ENCODE peak calls at places on chromosomes 13 and 19, in ten cellular contexts. One of them, this sample, is unnamed.

GRCh38 chr13:30364876-30365275 is 57.4 kb upstream of the UBE2L5 start:
- DNase-seq in Caco-2: no peak
- DNase-seq in foreskin fibroblast: peak
- DNase-seq in CD4-positive, alpha-beta T cell: no peak
- DNase-seq in neural crest cell: no peak
- DNase-seq in psoas muscle: no peak
- DNase-seq in progenitor cell of endocrine pancreas: no peak
- DNase-seq in lower lobe of right lung: no peak
- DNase-seq in endothelial cell: peak
- DNase-seq in mammary epithelial cell: no peak
- DNase-seq in this sample: no peak

GRCh38 chr13:72726721-72727416 is 560 bp downstream of the MZT1 start:
- DNase-seq in psoas muscle: peak
- DNase-seq in CD4-positive, alpha-beta T cell: no peak
- DNase-seq in foreskin fibroblast: peak
- DNase-seq in mammary epithelial cell: peak
- DNase-seq in progenitor cell of endocrine pancreas: peak
- DNase-seq in neural crest cell: no peak
- DNase-seq in endothelial cell: peak
- DNase-seq in lower lobe of right lung: peak
- DNase-seq in Caco-2: peak
- DNase-seq in this sample: peak

GRCh38 chr13:59318320-59318930 is 845.3 kb downstream of the DIAPH3 start:
- DNase-seq in neural crest cell: peak
- DNase-seq in psoas muscle: peak
- DNase-seq in foreskin fibroblast: peak
- DNase-seq in mammary epithelial cell: peak
- DNase-seq in CD4-positive, alpha-beta T cell: peak
- DNase-seq in endothelial cell: peak
- DNase-seq in lower lobe of right lung: no peak
- DNase-seq in progenitor cell of endocrine pancreas: peak
- DNase-seq in Caco-2: peak
- DNase-seq in this sample: peak

GRCh38 chr13:26964278-26965057 is 203.9 kb upstream of the GPR12 start:
- DNase-seq in mammary epithelial cell: no peak
- DNase-seq in neural crest cell: no peak
- DNase-seq in Caco-2: no peak
- DNase-seq in progenitor cell of endocrine pancreas: no peak
- DNase-seq in lower lobe of right lung: no peak
- DNase-seq in CD4-positive, alpha-beta T cell: no peak
- DNase-seq in psoas muscle: no peak
- DNase-seq in endothelial cell: no peak
- DNase-seq in foreskin fibroblast: no peak
- DNase-seq in this sample: peak

GRCh38 chr13:61463027-61463426 is 47.4 kb upstream of the PCDH20 start:
- DNase-seq in neural crest cell: no peak
- DNase-seq in endothelial cell: no peak
- DNase-seq in progenitor cell of endocrine pancreas: no peak
- DNase-seq in foreskin fibroblast: no peak
- DNase-seq in Caco-2: no peak
- DNase-seq in CD4-positive, alpha-beta T cell: no peak
- DNase-seq in mammary epithelial cell: no peak
- DNase-seq in psoas muscle: no peak
- DNase-seq in lower lobe of right lung: no peak
- DNase-seq in this sample: no peak

GRCh38 chr13:46486270-46486669 is 66.7 kb upstream of the LRCH1 start:
- DNase-seq in lower lobe of right lung: no peak
- DNase-seq in endothelial cell: no peak
- DNase-seq in foreskin fibroblast: no peak
- DNase-seq in Caco-2: no peak
- DNase-seq in neural crest cell: no peak
- DNase-seq in CD4-positive, alpha-beta T cell: no peak
- DNase-seq in psoas muscle: no peak
- DNase-seq in mammary epithelial cell: no peak
- DNase-seq in progenitor cell of endocrine pancreas: no peak
- DNase-seq in this sample: no peak

GRCh38 chr19:8922591-8922990 is 87.6 kb downstream of the MUC16 start:
- DNase-seq in mammary epithelial cell: no peak
- DNase-seq in lower lobe of right lung: no peak
- DNase-seq in foreskin fibroblast: no peak
- DNase-seq in CD4-positive, alpha-beta T cell: no peak
- DNase-seq in progenitor cell of endocrine pancreas: no peak
- DNase-seq in endothelial cell: no peak
- DNase-seq in psoas muscle: no peak
- DNase-seq in neural crest cell: no peak
- DNase-seq in Caco-2: no peak
- DNase-seq in this sample: no peak

GRCh38 chr19:48964205-48965032 is 690 bp upstream of the FTL start:
- DNase-seq in foreskin fibroblast: peak
- DNase-seq in progenitor cell of endocrine pancreas: no peak
- DNase-seq in mammary epithelial cell: no peak
- DNase-seq in psoas muscle: no peak
- DNase-seq in CD4-positive, alpha-beta T cell: no peak
- DNase-seq in endothelial cell: no peak
- DNase-seq in lower lobe of right lung: peak
- DNase-seq in Caco-2: peak
- DNase-seq in neural crest cell: peak
- DNase-seq in this sample: peak

GRCh38 chr13:39462906-39463305 is 140.1 kb downstream of the LHFPL6 start:
- DNase-seq in neural crest cell: no peak
- DNase-seq in foreskin fibroblast: no peak
- DNase-seq in CD4-positive, alpha-beta T cell: no peak
- DNase-seq in Caco-2: no peak
- DNase-seq in lower lobe of right lung: no peak
- DNase-seq in progenitor cell of endocrine pancreas: no peak
- DNase-seq in psoas muscle: no peak
- DNase-seq in endothelial cell: no peak
- DNase-seq in mammary epithelial cell: no peak
- DNase-seq in this sample: no peak
- TF ChIP-seq CTCF in neural crest cell: no peak
- TF ChIP-seq CTCF in foreskin fibroblast: no peak
- TF ChIP-seq CTCF in CD4-positive, alpha-beta T cell: no peak
- TF ChIP-seq CTCF in Caco-2: no peak
- TF ChIP-seq CTCF in lower lobe of right lung: no peak
- TF ChIP-seq CTCF in progenitor cell of endocrine pancreas: no peak
- TF ChIP-seq CTCF in psoas muscle: no peak
- TF ChIP-seq CTCF in endothelial cell: no peak
- TF ChIP-seq CTCF in mammary epithelial cell: no peak
- TF ChIP-seq CTCF in this sample: no peak

GRCh38 chr13:78759704-78760103 is 100.7 kb upstream of the OBI1 start:
- DNase-seq in mammary epithelial cell: no peak
- DNase-seq in psoas muscle: no peak
- DNase-seq in CD4-positive, alpha-beta T cell: no peak
- DNase-seq in lower lobe of right lung: no peak
- DNase-seq in endothelial cell: no peak
- DNase-seq in neural crest cell: no peak
- DNase-seq in progenitor cell of endocrine pancreas: no peak
- DNase-seq in foreskin fibroblast: no peak
- DNase-seq in Caco-2: no peak
- DNase-seq in this sample: no peak
- TF ChIP-seq CTCF in mammary epithelial cell: no peak
- TF ChIP-seq CTCF in psoas muscle: no peak
- TF ChIP-seq CTCF in CD4-positive, alpha-beta T cell: no peak
- TF ChIP-seq CTCF in lower lobe of right lung: no peak
- TF ChIP-seq CTCF in endothelial cell: no peak
- TF ChIP-seq CTCF in neural crest cell: no peak
- TF ChIP-seq CTCF in progenitor cell of endocrine pancreas: no peak
- TF ChIP-seq CTCF in foreskin fibroblast: no peak
- TF ChIP-seq CTCF in Caco-2: no peak
- TF ChIP-seq CTCF in this sample: no peak

DNA sequence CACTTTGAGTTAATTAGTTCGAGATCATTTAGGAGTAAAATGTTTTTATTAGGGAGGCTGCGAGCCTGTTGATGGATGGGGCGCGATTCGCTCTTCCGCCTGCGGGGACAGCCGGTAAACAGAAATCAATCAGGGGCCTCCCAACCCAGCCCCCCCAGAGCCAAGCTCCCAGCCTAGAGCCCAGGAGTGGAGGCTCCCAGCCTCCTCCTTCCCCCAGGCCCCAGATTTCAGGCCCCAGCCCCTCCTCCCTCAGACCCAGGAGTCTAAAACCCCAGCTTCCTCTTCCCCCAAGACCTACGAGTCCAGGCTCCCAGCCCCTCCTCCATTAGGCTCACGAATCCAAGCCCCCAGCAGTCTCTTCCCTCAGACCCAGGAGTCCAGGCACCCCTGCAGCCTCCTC is 9.7 kb upstream of the ERFL start:
- DNase-seq in mammary epithelial cell: no peak
- DNase-seq in neural crest cell: no peak
- DNase-seq in CD4-positive, alpha-beta T cell: no peak
- DNase-seq in foreskin fibroblast: no peak
- DNase-seq in endothelial cell: no peak
- DNase-seq in psoas muscle: no peak
- DNase-seq in progenitor cell of endocrine pancreas: no peak
- DNase-seq in Caco-2: no peak
- DNase-seq in lower lobe of right lung: no peak
- DNase-seq in this sample: no peak
- TF ChIP-seq CTCF in mammary epithelial cell: no peak
- TF ChIP-seq CTCF in neural crest cell: no peak
- TF ChIP-seq CTCF in CD4-positive, alpha-beta T cell: no peak
- TF ChIP-seq CTCF in foreskin fibroblast: no peak
- TF ChIP-seq CTCF in endothelial cell: peak
- TF ChIP-seq CTCF in psoas muscle: no peak
- TF ChIP-seq CTCF in progenitor cell of endocrine pancreas: no peak
- TF ChIP-seq CTCF in Caco-2: peak
- TF ChIP-seq CTCF in lower lobe of right lung: no peak
- TF ChIP-seq CTCF in this sample: no peak

DNA sequence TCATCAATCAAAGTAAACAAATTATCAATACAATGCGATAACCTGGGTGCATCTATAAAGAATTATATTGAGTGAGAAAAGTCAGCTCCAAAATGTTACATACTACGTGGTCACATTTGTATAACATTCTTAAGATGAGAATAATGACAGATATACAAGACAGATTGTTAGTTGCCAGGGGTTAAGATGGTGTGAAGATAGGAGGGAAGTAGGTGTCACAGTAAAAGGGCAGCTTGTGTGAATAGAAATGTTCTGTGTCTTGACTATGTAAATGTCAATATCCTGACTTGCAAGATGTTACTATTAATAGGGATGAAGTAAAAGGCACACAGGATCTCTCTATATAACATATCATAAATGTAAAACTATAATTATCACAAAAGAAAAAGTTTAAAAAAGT is 611.2 kb upstream of the SPRY2 start:
- DNase-seq in lower lobe of right lung: no peak
- DNase-seq in Caco-2: no peak
- DNase-seq in neural crest cell: no peak
- DNase-seq in mammary epithelial cell: no peak
- DNase-seq in endothelial cell: no peak
- DNase-seq in CD4-positive, alpha-beta T cell: no peak
- DNase-seq in psoas muscle: no peak
- DNase-seq in progenitor cell of endocrine pancreas: no peak
- DNase-seq in foreskin fibroblast: no peak
- DNase-seq in this sample: no peak
- TF ChIP-seq CTCF in lower lobe of right lung: no peak
- TF ChIP-seq CTCF in Caco-2: no peak
- TF ChIP-seq CTCF in neural crest cell: no peak
- TF ChIP-seq CTCF in mammary epithelial cell: no peak
- TF ChIP-seq CTCF in endothelial cell: no peak
- TF ChIP-seq CTCF in CD4-positive, alpha-beta T cell: no peak
- TF ChIP-seq CTCF in psoas muscle: no peak
- TF ChIP-seq CTCF in progenitor cell of endocrine pancreas: no peak
- TF ChIP-seq CTCF in foreskin fibroblast: no peak
- TF ChIP-seq CTCF in this sample: no peak

GRCh38 chr13:98879127-98879520 is 98.7 kb downstream of the DOCK9 start:
- DNase-seq in psoas muscle: no peak
- DNase-seq in endothelial cell: no peak
- DNase-seq in mammary epithelial cell: no peak
- DNase-seq in CD4-positive, alpha-beta T cell: no peak
- DNase-seq in progenitor cell of endocrine pancreas: no peak
- DNase-seq in lower lobe of right lung: no peak
- DNase-seq in Caco-2: no peak
- DNase-seq in foreskin fibroblast: no peak
- DNase-seq in neural crest cell: no peak
- DNase-seq in this sample: no peak
- TF ChIP-seq CTCF in psoas muscle: no peak
- TF ChIP-seq CTCF in endothelial cell: no peak
- TF ChIP-seq CTCF in mammary epithelial cell: no peak
- TF ChIP-seq CTCF in CD4-positive, alpha-beta T cell: no peak
- TF ChIP-seq CTCF in progenitor cell of endocrine pancreas: no peak
- TF ChIP-seq CTCF in lower lobe of right lung: no peak
- TF ChIP-seq CTCF in Caco-2: peak
- TF ChIP-seq CTCF in foreskin fibroblast: no peak
- TF ChIP-seq CTCF in neural crest cell: peak
- TF ChIP-seq CTCF in this sample: no peak

GRCh38 chr19:51548891-51549305 is 17.4 kb upstream of the SIGLEC6 start:
- DNase-seq in lower lobe of right lung: no peak
- DNase-seq in CD4-positive, alpha-beta T cell: no peak
- DNase-seq in endothelial cell: no peak
- DNase-seq in mammary epithelial cell: no peak
- DNase-seq in neural crest cell: no peak
- DNase-seq in Caco-2: no peak
- DNase-seq in foreskin fibroblast: no peak
- DNase-seq in psoas muscle: no peak
- DNase-seq in progenitor cell of endocrine pancreas: no peak
- DNase-seq in this sample: no peak
- TF ChIP-seq CTCF in lower lobe of right lung: no peak
- TF ChIP-seq CTCF in CD4-positive, alpha-beta T cell: no peak
- TF ChIP-seq CTCF in endothelial cell: no peak
- TF ChIP-seq CTCF in mammary epithelial cell: no peak
- TF ChIP-seq CTCF in neural crest cell: no peak
- TF ChIP-seq CTCF in Caco-2: no peak
- TF ChIP-seq CTCF in foreskin fibroblast: no peak
- TF ChIP-seq CTCF in psoas muscle: no peak
- TF ChIP-seq CTCF in progenitor cell of endocrine pancreas: no peak
- TF ChIP-seq CTCF in this sample: no peak

GRCh38 chr19:1921326-1921725 is 16.1 kb downstream of the ADAT3 start:
- DNase-seq in foreskin fibroblast: no peak
- DNase-seq in CD4-positive, alpha-beta T cell: no peak
- DNase-seq in psoas muscle: no peak
- DNase-seq in neural crest cell: no peak
- DNase-seq in lower lobe of right lung: no peak
- DNase-seq in endothelial cell: no peak
- DNase-seq in progenitor cell of endocrine pancreas: no peak
- DNase-seq in Caco-2: no peak
- DNase-seq in mammary epithelial cell: no peak
- DNase-seq in this sample: no peak
- TF ChIP-seq CTCF in foreskin fibroblast: no peak
- TF ChIP-seq CTCF in CD4-positive, alpha-beta T cell: no peak
- TF ChIP-seq CTCF in psoas muscle: no peak
- TF ChIP-seq CTCF in neural crest cell: no peak
- TF ChIP-seq CTCF in lower lobe of right lung: no peak
- TF ChIP-seq CTCF in endothelial cell: no peak
- TF ChIP-seq CTCF in progenitor cell of endocrine pancreas: no peak
- TF ChIP-seq CTCF in Caco-2: no peak
- TF ChIP-seq CTCF in mammary epithelial cell: no peak
- TF ChIP-seq CTCF in this sample: no peak

GRCh38 chr19:34838753-34839431 is 65.9 kb upstream of the ZNF599 start:
- DNase-seq in lower lobe of right lung: no peak
- DNase-seq in Caco-2: peak
- DNase-seq in CD4-positive, alpha-beta T cell: peak
- DNase-seq in progenitor cell of endocrine pancreas: peak
- DNase-seq in mammary epithelial cell: peak
- DNase-seq in foreskin fibroblast: no peak
- DNase-seq in psoas muscle: no peak
- DNase-seq in neural crest cell: peak
- DNase-seq in endothelial cell: peak
- DNase-seq in this sample: no peak
- TF ChIP-seq CTCF in lower lobe of right lung: peak
- TF ChIP-seq CTCF in Caco-2: peak
- TF ChIP-seq CTCF in CD4-positive, alpha-beta T cell: peak
- TF ChIP-seq CTCF in progenitor cell of endocrine pancreas: peak
- TF ChIP-seq CTCF in mammary epithelial cell: peak
- TF ChIP-seq CTCF in foreskin fibroblast: peak
- TF ChIP-seq CTCF in psoas muscle: peak
- TF ChIP-seq CTCF in neural crest cell: peak
- TF ChIP-seq CTCF in endothelial cell: peak
- TF ChIP-seq CTCF in this sample: no peak